ENCODE peak calls at places on chromosomes 1 and 21, in six cellular contexts. B is GM23338, W is H1, J is AG04450, P is thoracic aorta, T is neural progenitor cell. U is an unnamed sample.

GRCh38 chr1:172900359-172900997 is 150.3 kb downstream of the TNFSF18 start:
- DNase-seq in T (no peak), J (no peak), W (no peak), P (no peak), B (no peak), U (no peak)

GRCh38 chr1:55876276-55877060 is 661.3 kb upstream of the USP24 start:
- DNase-seq in P (no peak), T (no peak), J (no peak), W (no peak), B (no peak), U (no peak)

GRCh38 chr1:196677781-196678509 is 26.1 kb downstream of the CFH start:
- DNase-seq in P (no peak), B (no peak), J (no peak), W (no peak), T (no peak), U (no peak)

GRCh38 chr1:230994860-230995259 is 16.0 kb downstream of the ARV1 start:
- DNase-seq in W (no peak), J (no peak), T (no peak), P (no peak), B (no peak), U (no peak)

GRCh38 chr21:36551731-36552457 is 72.0 kb upstream of the CLDN14 start:
- DNase-seq in J (peak), W (peak), B (no peak), P (no peak), T (no peak), U (no peak)

GRCh38 chr1:156760092-156760795 is 7.1 kb upstream of the PRCC start:
- DNase-seq in P (no peak), W (no peak), J (no peak), B (no peak), T (peak), U (no peak)

GRCh38 chr1:164510435-164510834 is 48.5 kb upstream of the PBX1 start:
- DNase-seq in J (no peak), B (peak), T (no peak), P (no peak), W (no peak), U (no peak)

GRCh38 chr1:3898994-3899775 is 887 bp downstream of the C1orf174 start:
- DNase-seq in B (peak), T (no peak), J (no peak), P (no peak), W (no peak), U (peak)

GRCh38 chr21:38740131-38740530 is 65.6 kb upstream of the ETS2 start:
- DNase-seq in T (no peak), W (no peak), B (no peak), J (no peak), P (no peak), U (no peak)

GRCh38 chr1:6317101-6317760 is 56.3 kb upstream of the GPR153 start:
- DNase-seq in W (no peak), T (no peak), J (no peak), P (no peak), B (no peak), U (no peak)

GRCh38 chr1:183604811-183605210 is 14.6 kb upstream of the NCF2 start:
- DNase-seq in B (no peak), W (peak), T (no peak), J (no peak), P (no peak), U (peak)

GRCh38 chr1:220157738-220158137 is 63.8 kb downstream of the IARS2 start:
- DNase-seq in T (no peak), B (no peak), J (no peak), P (no peak), W (no peak), U (no peak)

GRCh38 chr21:15976807-15977206 is 247.0 kb downstream of the USP25 start:
- DNase-seq in T (peak), P (no peak), J (no peak), B (peak), W (no peak), U (no peak)

GRCh38 chr1:219926363-219926998 is 1.9 kb downstream of the SLC30A10 start:
- DNase-seq in T (no peak), J (no peak), W (no peak), P (no peak), B (no peak), U (no peak)

GRCh38 chr1:200877839-200878551 is 5.2 kb downstream of the GPR25 start:
- DNase-seq in P (no peak), T (no peak), W (peak), B (no peak), J (no peak), U (no peak)

GRCh38 chr1:94335950-94336349 is 82.2 kb upstream of the ABCD3 start:
- DNase-seq in T (peak), P (no peak), W (no peak), J (peak), B (peak), U (peak)

DNA sequence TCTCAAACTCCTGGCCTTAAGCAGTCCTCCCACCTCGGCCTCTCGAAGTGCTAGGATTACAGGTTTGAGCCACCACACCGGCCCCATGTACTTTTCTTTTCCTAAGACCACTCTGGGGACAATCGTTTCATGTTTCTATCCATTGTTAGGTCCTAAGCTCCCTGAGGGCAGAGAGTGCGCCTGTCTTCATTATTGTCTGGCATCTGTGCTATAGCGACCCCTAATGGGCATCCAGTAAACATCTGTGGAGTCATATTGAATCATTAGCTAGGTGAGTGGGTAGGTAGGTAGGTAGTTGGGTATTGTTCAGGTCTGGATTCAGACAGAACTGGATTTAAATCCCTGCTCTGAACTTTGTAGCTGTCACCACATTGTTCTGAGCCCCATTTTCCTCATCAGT is 66.1 kb downstream of the TMEM53 start:
- DNase-seq in B (peak), T (no peak), J (no peak), P (no peak), W (no peak), U (no peak)
- TF ChIP-seq CTCF in B (peak), T (peak), J (peak), P (no peak), W (peak), U (peak)

GRCh38 chr1:1777950-1778826 is at the start of gene NADK:
- DNase-seq in W (peak), T (peak), B (peak), P (no peak), J (no peak), U (no peak)

GRCh38 chr1:1775364-1776226 is 2.7 kb downstream of the NADK start:
- DNase-seq in P (no peak), W (no peak), J (no peak), T (peak), B (peak), U (no peak)

GRCh38 chr1:1776672-1777393 is 1.4 kb downstream of the NADK start:
- DNase-seq in P (no peak), T (no peak), W (no peak), J (no peak), B (no peak), U (no peak)

GRCh38 chr1:1778827-1779675 is 781 bp upstream of the NADK start:
- DNase-seq in B (peak), J (no peak), T (peak), W (peak), P (no peak), U (peak)

GRCh38 chr1:1777510-1777909 is 760 bp downstream of the NADK start:
- DNase-seq in T (peak), J (no peak), B (peak), P (no peak), W (no peak), U (no peak)
- H3K4me3 ChIP-seq in T (peak), J (peak), B (peak), P (peak), W (peak), U (peak)

DNA sequence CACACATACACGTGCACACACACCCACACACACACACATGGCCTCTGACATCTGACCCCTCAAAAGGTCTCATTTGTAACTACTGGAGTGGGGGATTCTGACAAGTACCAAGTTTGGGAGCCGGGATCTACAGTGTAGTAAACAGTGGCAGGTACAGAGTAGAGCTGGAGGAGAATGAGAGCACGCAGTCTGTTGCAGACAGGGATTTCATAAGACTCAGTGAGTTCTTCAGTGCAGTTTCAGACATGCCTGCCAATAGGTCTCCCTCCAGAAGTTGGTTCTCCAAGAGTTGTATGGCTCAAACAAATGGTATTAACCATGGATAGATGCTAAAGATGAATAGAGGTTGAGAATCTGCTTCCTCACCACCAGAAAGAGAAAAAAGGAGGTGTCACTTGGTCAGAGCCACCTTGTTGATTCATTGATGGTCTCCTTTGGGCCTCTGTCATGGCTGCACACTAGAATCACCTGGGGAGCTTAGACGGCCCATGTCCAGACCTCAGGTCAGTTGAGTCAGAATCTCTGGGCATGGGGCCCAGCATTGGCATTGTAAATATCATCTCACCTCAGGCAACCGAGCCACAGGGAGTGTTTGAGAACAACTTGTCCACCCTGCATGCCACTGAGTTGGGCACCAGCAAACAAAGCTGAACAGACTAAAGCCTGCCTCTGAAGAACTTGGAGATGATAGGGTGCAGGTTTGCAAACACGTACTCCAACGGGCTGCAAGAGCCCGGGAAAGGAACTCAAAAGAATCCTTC is 122.1 kb downstream of the EDEM3 start:
- DNase-seq in T (no peak), J (no peak), W (no peak), B (no peak), P (no peak), U (no peak)
- TF ChIP-seq CTCF in T (no peak), J (no peak), W (no peak), B (no peak), P (no peak), U (no peak)

DNA sequence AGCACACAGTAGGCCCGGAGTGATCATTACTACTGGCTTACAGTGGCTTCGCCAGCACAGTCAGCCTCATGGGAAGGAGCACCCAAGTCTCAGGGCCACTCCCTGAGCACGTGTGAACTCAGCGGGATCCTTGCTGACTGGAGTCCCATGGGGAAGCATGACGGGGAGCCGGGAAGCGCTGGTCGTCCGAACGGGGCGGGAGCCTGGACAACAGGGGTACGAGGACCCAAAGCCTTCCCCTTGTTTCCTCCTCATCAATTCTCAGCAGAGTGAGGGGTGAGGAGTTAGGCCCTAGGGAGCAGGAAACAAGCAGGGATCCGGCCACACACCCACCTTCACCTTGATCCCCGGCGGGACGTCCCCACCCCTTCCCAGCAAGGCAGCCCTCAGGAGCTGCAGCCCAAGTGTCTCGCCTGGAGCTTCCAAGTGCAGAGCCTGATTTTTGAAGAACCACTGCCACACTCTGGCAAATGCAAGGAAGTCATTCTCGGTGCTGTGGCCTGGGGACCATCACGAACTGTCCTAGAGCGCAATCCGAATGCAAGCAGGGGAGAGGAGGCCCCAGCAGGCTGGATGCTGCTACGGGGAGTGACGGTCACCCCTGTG is 35.5 kb downstream of the TOMM20 start:
- DNase-seq in W (peak), P (no peak), B (peak), T (peak), J (no peak), U (no peak)
- H3K4me3 ChIP-seq in W (peak), P (peak), B (peak), T (peak), J (no peak), U (no peak)

GRCh38 chr1:9198538-9199361 is 35.8 kb upstream of the H6PD start:
- DNase-seq in T (peak), J (no peak), P (no peak), W (no peak), B (peak), U (no peak)
- TF ChIP-seq CTCF in T (peak), J (no peak), P (no peak), W (peak), B (no peak), U (no peak)

DNA sequence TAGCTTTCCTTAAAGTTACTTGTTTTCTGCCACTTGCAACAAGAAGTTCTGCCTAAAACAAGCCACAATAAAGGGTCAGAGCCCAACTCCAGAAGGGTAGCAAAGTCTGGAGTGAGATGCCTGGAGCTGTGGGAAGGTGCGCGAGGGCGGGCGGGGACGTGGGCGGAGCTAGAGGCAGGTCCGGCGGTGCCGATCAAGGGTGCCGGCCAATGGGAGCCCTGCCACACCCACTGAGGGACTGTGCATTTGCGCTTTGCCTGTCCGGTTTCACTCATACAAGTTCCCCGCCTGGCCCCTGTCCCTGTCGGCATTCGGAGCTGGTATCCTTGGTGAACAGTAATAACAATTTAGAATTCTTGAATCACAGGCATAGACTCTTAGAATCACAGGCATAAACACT is 732.4 kb downstream of the MATN1 start:
- DNase-seq in P (no peak), T (peak), B (peak), J (no peak), W (peak), U (no peak)
- H3K4me3 ChIP-seq in P (no peak), T (no peak), B (no peak), J (no peak), W (no peak), U (no peak)